ENCODE peak calls at places on chromosomes 5 and 9, in seven cellular contexts. O, Y, F, S, X, H and W are unnamed samples.

GRCh38 chr5:116144103-116144502 is 59.3 kb downstream of the COMMD10 start:
- DNase-seq in O (no peak), Y (no peak), F (no peak), S (no peak), X (peak), H (no peak), W (no peak)

GRCh38 chr5:83503662-83504061 is 32.1 kb downstream of the VCAN start:
- DNase-seq in O (no peak), Y (no peak), F (no peak), S (no peak), X (no peak), H (no peak), W (no peak)

GRCh38 chr5:82100303-82101077 is 128.7 kb downstream of the ATG10 start:
- DNase-seq in O (no peak), Y (peak), F (no peak), S (no peak), X (no peak), H (no peak), W (no peak)

GRCh38 chr5:150781706-150782614 is 3.4 kb downstream of the SMIM3 start:
- DNase-seq in O (peak), Y (no peak), F (peak), S (no peak), X (peak), H (no peak), W (no peak)

GRCh38 chr5:154865466-154866184 is 7.2 kb downstream of the CNOT8 start:
- DNase-seq in O (no peak), Y (no peak), F (no peak), S (no peak), X (no peak), H (no peak), W (no peak)

GRCh38 chr5:39650234-39650816 is 225.5 kb upstream of the DAB2 start:
- DNase-seq in O (no peak), Y (no peak), F (no peak), S (no peak), X (peak), H (no peak), W (no peak)

GRCh38 chr5:143268388-143268787 is 135.1 kb downstream of the NR3C1 start:
- DNase-seq in O (no peak), Y (no peak), F (no peak), S (no peak), X (no peak), H (no peak), W (no peak)

GRCh38 chr5:148733601-148734438 is 79.5 kb upstream of the HTR4 start:
- DNase-seq in O (peak), Y (peak), F (peak), S (no peak), X (peak), H (peak), W (peak)

GRCh38 chr9:69951411-69951810 is 92.2 kb upstream of the MAMDC2 start:
- DNase-seq in O (no peak), Y (no peak), F (no peak), S (no peak), X (peak), H (no peak), W (no peak)

GRCh38 chr9:92808726-92809451 is 44.3 kb upstream of the BICD2 start:
- DNase-seq in O (peak), Y (peak), F (peak), S (no peak), X (peak), H (no peak), W (peak)

GRCh38 chr9:95999390-95999789 is 123.9 kb downstream of the ERCC6L2 start:
- DNase-seq in O (no peak), Y (no peak), F (no peak), S (no peak), X (no peak), H (no peak), W (no peak)

GRCh38 chr5:154860123-154860522 is 1.7 kb downstream of the CNOT8 start:
- DNase-seq in O (no peak), Y (no peak), F (no peak), S (no peak), X (peak), H (no peak), W (no peak)

GRCh38 chr9:37760416-37761165 is 7.0 kb downstream of the TRMT10B start:
- DNase-seq in O (no peak), Y (no peak), F (no peak), S (no peak), X (peak), H (no peak), W (no peak)

GRCh38 chr5:39220280-39221030 is 1.1 kb upstream of the FYB1 start:
- DNase-seq in O (no peak), Y (no peak), F (no peak), S (no peak), X (no peak), H (no peak), W (no peak)

GRCh38 chr5:121913397-121913796 is 48.4 kb upstream of the SRFBP1 start:
- DNase-seq in O (no peak), Y (no peak), F (no peak), S (no peak), X (no peak), H (no peak), W (no peak)

GRCh38 chr9:113375057-113376023 is 1.4 kb downstream of the HDHD3 start:
- DNase-seq in O (peak), Y (no peak), F (no peak), S (no peak), X (no peak), H (no peak), W (no peak)

GRCh38 chr5:178378527-178379484 is 146.2 kb upstream of the PHYKPL start:
- DNase-seq in O (no peak), Y (no peak), F (no peak), S (no peak), X (no peak), H (no peak), W (no peak)